ENCODE peak calls at places on chromosomes 13 and 19, in seven cellular contexts. P, M, Z, K, Q, V and O are unnamed samples.

GRCh38 chr19:35223084-35223790 is 5.3 kb downstream of the FAM187B start:
- DNase-seq in Q (no peak), M (no peak), K (peak; percentile 68), V (no peak), Z (no peak), P (no peak), O (no peak)

GRCh38 chr13:43835701-43836100 is 43.8 kb downstream of the CCDC122 start:
- DNase-seq in K (no peak), Q (no peak), Z (no peak), M (no peak), P (no peak), V (no peak), O (no peak)

GRCh38 chr19:43562698-43563241 is 12.6 kb downstream of the XRCC1 start:
- DNase-seq in V (no peak), P (no peak), Q (peak; percentile 91), M (no peak), Z (no peak), K (no peak), O (no peak)

GRCh38 chr19:12788682-12789097 is 2.6 kb upstream of the JUNB start:
- DNase-seq in V (no peak), K (peak; percentile 79), Q (peak; percentile 84), Z (peak; percentile 88), M (no peak), P (peak; percentile 41), O (peak; percentile 67)

GRCh38 chr19:37114001-37114400 is 35.8 kb downstream of the ZNF420 start:
- DNase-seq in K (peak; percentile 34), Z (no peak), P (no peak), M (no peak), Q (no peak), V (no peak), O (no peak)

GRCh38 chr19:7904074-7905020 is 670 bp downstream of the MAP2K7 start:
- DNase-seq in Q (no peak), P (no peak), Z (peak; percentile 85), V (peak; percentile 79), K (peak; percentile 59), M (no peak), O (peak; percentile 75)

GRCh38 chr13:111339366-111340143 is 19.1 kb downstream of the TEX29 start:
- DNase-seq in Z (no peak), Q (no peak), P (no peak), M (no peak), V (no peak), K (no peak), O (no peak)

GRCh38 chr13:34046457-34046856 is 228.5 kb downstream of the RFC3 start:
- DNase-seq in Q (no peak), Z (no peak), M (no peak), K (no peak), P (no peak), V (no peak), O (no peak)

GRCh38 chr19:18510216-18510615 is 11.7 kb downstream of the ELL start:
- DNase-seq in V (no peak), P (no peak), M (no peak), K (no peak), Z (no peak), Q (no peak), O (no peak)

GRCh38 chr13:77696006-77696862 is 1.3 kb upstream of the SLAIN1 start:
- DNase-seq in Q (no peak), P (no peak), M (no peak), Z (peak; percentile 45), K (no peak), V (peak; percentile 3), O (no peak)

GRCh38 chr19:2114821-2115220 is 18.1 kb downstream of the IZUMO4 start:
- DNase-seq in K (no peak), P (no peak), Z (no peak), M (no peak), V (no peak), Q (no peak), O (no peak)

GRCh38 chr13:34638897-34639296 is 303.2 kb upstream of the NBEA start:
- DNase-seq in M (no peak), P (no peak), Z (no peak), Q (no peak), V (no peak), K (no peak), O (no peak)

GRCh38 chr19:18551631-18552030 is 6.0 kb upstream of the KXD1 start:
- DNase-seq in K (peak; percentile 17), Z (no peak), Q (no peak), M (no peak), V (no peak), P (no peak), O (no peak)

GRCh38 chr13:96020941-96021340 is 32.3 kb downstream of the UGGT2 start:
- DNase-seq in Q (no peak), V (no peak), P (peak; percentile 59), Z (no peak), M (no peak), K (no peak), O (no peak)

GRCh38 chr19:38090561-38090960 is 133.5 kb downstream of the DPF1 start:
- DNase-seq in K (no peak), Q (no peak), V (no peak), M (no peak), Z (no peak), P (no peak), O (no peak)

GRCh38 chr19:45173816-45174215 is 4.2 kb downstream of the TRAPPC6A start:
- DNase-seq in K (no peak), Q (no peak), P (no peak), Z (no peak), M (no peak), V (no peak), O (no peak)
- TF ChIP-seq TAF1 in K (no peak), Q (no peak), P (no peak), Z (no peak), M (no peak), V (no peak), O (no peak)

GRCh38 chr13:30629527-30629926 is 11.8 kb downstream of the USPL1 start:
- DNase-seq in Q (no peak), P (no peak), Z (no peak), K (no peak), M (no peak), V (no peak), O (no peak)
- TF ChIP-seq TAF1 in Q (no peak), P (no peak), Z (no peak), K (no peak), M (no peak), V (no peak), O (no peak)

DNA sequence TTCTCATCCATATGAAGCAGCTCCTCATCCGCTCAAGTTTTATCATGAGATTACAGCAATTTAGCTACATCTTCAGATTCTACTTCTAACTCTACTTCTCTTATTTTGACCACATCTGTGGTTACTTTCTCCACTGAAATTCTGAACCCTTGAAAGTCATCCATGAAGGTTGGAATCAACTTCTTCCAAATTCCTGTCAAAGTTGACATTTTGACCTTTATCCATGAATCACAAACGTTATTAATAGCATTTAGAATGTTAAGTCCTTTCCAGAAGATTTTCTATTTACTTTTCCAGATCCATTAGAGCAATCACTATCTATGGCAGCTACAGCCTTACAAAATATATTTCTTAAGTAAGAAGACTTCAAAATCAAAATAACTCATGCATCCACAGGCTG is 421.7 kb upstream of the GPC6 start:
- DNase-seq in Q (no peak), Z (no peak), V (no peak), M (no peak), P (no peak), K (no peak), O (no peak)
- TF ChIP-seq TAF1 in Q (no peak), Z (no peak), V (no peak), M (no peak), P (no peak), K (no peak), O (no peak)

DNA sequence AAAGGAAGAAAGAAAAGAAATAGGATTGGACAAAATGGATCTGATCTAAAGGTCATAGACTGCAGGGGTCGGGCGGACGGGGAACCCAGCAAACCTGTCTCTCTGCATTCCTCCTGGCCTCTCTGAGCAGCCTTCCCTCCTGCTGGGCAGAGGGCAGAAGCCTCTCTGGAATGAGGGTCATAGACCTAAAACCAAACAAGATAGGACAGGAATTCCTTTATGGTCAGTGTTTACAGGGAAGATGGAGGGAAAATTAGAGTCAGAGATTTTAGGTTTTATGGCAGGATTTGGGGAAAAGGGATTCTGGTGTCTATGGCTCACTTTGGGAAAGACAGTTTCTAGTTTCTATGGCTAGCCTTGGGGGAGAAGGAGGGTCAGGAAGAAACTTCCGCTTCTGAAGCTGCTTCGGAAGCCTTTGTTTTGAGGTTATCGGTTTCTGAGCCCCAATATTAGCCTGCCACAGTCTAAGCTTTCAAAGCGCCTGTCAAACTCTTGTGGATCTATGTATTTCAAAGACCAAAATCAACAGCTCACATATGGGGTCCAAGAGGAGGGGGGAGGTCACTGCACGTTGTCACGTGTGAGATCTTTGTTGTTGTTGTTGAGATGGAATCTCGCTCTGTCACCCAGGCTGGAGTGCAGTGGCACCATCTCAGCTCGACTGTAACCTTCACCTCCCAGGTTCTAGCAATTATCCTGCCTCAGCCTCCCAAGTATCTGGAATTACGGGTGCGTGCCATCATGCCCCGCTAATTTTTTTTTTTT is 18.9 kb upstream of the DPRX start:
- DNase-seq in K (no peak), M (peak; percentile 38), Z (no peak), V (no peak), P (peak; percentile 72), Q (no peak), O (no peak)
- TF ChIP-seq TAF1 in K (no peak), M (peak; percentile 44), Z (no peak), V (no peak), P (no peak), Q (no peak), O (no peak)

DNA sequence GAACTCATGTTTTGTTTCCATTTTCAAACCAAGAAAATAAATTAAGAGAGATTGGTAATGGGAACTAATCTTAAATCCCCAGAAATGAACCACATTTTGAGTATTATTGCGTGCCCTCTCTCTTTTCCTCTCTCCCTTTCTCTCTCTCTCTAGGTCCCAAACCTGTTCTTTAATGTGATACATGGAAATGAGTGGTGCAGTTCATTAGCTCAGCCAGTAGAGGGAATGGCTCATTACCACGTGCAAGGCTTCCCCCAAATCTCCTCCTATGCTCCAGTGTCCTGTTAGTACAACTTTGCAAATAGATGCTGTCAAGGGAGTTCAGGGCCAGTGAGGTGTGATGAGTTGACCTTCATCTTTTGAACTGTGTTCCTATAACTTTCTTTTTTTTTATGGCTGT is 178.4 kb downstream of the FGF9 start:
- DNase-seq in Q (peak; percentile 4), P (peak; percentile 52), Z (peak; percentile 26), K (peak; percentile 21), V (peak; percentile 23), M (no peak), O (peak; percentile 13)
- TF ChIP-seq TAF1 in Q (no peak), P (no peak), Z (no peak), K (no peak), V (no peak), M (no peak), O (no peak)

GRCh38 chr19:58349590-58349989 is 3.7 kb downstream of the A1BG start:
- DNase-seq in M (no peak), Z (no peak), V (no peak), Q (no peak), K (no peak), P (no peak), O (no peak)

GRCh38 chr19:58351558-58351878 is 1.8 kb downstream of the A1BG start:
- DNase-seq in K (no peak), M (no peak), V (no peak), Q (no peak), P (no peak), Z (no peak), O (no peak)

GRCh38 chr19:58350001-58350801 is 3.1 kb downstream of the A1BG start:
- DNase-seq in Q (no peak), Z (no peak), K (no peak), M (no peak), P (no peak), V (no peak), O (no peak)

GRCh38 chr19:58351996-58352755 is 1.1 kb downstream of the A1BG start:
- DNase-seq in Z (no peak), K (no peak), M (no peak), V (no peak), P (no peak), Q (no peak), O (no peak)

GRCh38 chr19:58350871-58351557 is 2.3 kb downstream of the A1BG start:
- DNase-seq in P (no peak), M (no peak), Z (no peak), Q (no peak), V (no peak), K (no peak), O (no peak)
- TF ChIP-seq TAF1 in P (no peak), M (no peak), Z (no peak), Q (no peak), V (no peak), K (no peak), O (no peak)